ENCODE peak calls at places on chromosomes 16 and 17, in six cellular contexts. Z is stimulated activated CD4-positive, alpha-beta T cell treated with anti-CD3 and anti-CD28 coated beads, Interleukin-1b, Interleukin-23, amount 100 ng/mL, for 24 hours; A is stimulated activated naive CD4-positive, alpha-beta T cell treated with Interleukin-2 at 50 U/mL for 16 hours; H is fibroblast of the aortic adventitia; J is stromal cell of bone marrow; U is mucosa of descending colon. I is an unnamed sample.

GRCh38 chr16:8751481-8752311 is 45.7 kb downstream of the TMEM186 start:
- DNase-seq in U (no peak), A (no peak), J (peak; percentile 14), H (peak; percentile 70), Z (no peak), I (no peak)

GRCh38 chr16:63629272-63629671 is 1492.6 kb downstream of the CDH11 start:
- DNase-seq in A (no peak), Z (no peak), U (no peak), H (no peak), J (no peak), I (no peak)

GRCh38 chr16:2062801-2063200 is 15.0 kb downstream of the TSC2 start:
- DNase-seq in Z (no peak), H (no peak), J (no peak), A (no peak), U (no peak), I (no peak)

GRCh38 chr16:30691907-30692306 is 7.1 kb upstream of the SRCAP start:
- DNase-seq in U (no peak), A (no peak), J (no peak), H (no peak), Z (no peak), I (no peak)

GRCh38 chr17:48814504-48814903 is 2.5 kb downstream of the TTLL6 start:
- DNase-seq in J (no peak), A (peak; percentile 29), H (peak; percentile 56), Z (peak; percentile 33), U (no peak), I (peak; percentile 59)

GRCh38 chr16:79599837-79600635 is 501 bp downstream of the MAF start:
- DNase-seq in H (no peak), J (no peak), Z (no peak), A (peak; percentile 56), U (peak; percentile 74), I (peak; percentile 41)

GRCh38 chr17:5362162-5362811 is 57.2 kb downstream of the NUP88 start:
- DNase-seq in U (no peak), H (no peak), Z (no peak), A (no peak), J (no peak), I (no peak)

GRCh38 chr17:38591759-38592241 is 14.0 kb downstream of the SRCIN1 start:
- DNase-seq in A (no peak), Z (no peak), H (no peak), J (no peak), U (no peak), I (no peak)

GRCh38 chr16:48558269-48558915 is 51.6 kb downstream of the N4BP1 start:
- DNase-seq in U (no peak), H (peak; percentile 46), A (peak; percentile 22), J (no peak), Z (no peak), I (no peak)

GRCh38 chr16:19119564-19119963 is 5.8 kb downstream of the ITPRIPL2 start:
- DNase-seq in A (no peak), H (peak; percentile 89), Z (no peak), U (no peak), J (peak; percentile 96), I (no peak)

GRCh38 chr17:81401727-81402529 is 6.7 kb downstream of the BAHCC1 start:
- DNase-seq in J (no peak), H (peak; percentile 57), Z (no peak), U (no peak), A (no peak), I (no peak)

GRCh38 chr17:82392209-82392920 is 20.8 kb downstream of the UTS2R start:
- DNase-seq in H (no peak), U (no peak), Z (no peak), A (no peak), J (no peak), I (no peak)

GRCh38 chr16:46746821-46747776 is 1.0 kb downstream of the MYLK3 start:
- DNase-seq in H (no peak), U (no peak), Z (no peak), J (no peak), A (no peak), I (no peak)

GRCh38 chr17:77875881-77876509 is 82.5 kb upstream of the TNRC6C start:
- DNase-seq in H (no peak), A (no peak), Z (no peak), U (no peak), J (peak; percentile 9), I (no peak)

GRCh38 chr17:17570798-17571716 is 20.5 kb downstream of the PEMT start:
- DNase-seq in J (no peak), U (no peak), A (no peak), Z (no peak), H (no peak), I (no peak)

GRCh38 chr17:53516643-53517042 is 306.1 kb upstream of the KIF2B start:
- DNase-seq in U (no peak), Z (no peak), H (peak; percentile 6), J (no peak), A (no peak), I (no peak)

GRCh38 chr17:43337684-43338428 is 60.9 kb upstream of the ARL4D start:
- DNase-seq in Z (no peak), J (no peak), H (no peak), A (no peak), U (no peak), I (no peak)

GRCh38 chr16:30778549-30779244 is 8.3 kb downstream of the ZNF629 start:
- DNase-seq in H (peak; percentile 21), Z (no peak), A (no peak), J (no peak), U (no peak), I (no peak)

GRCh38 chr17:28896884-28897768 is at the start of gene FLOT2:
- DNase-seq in J (no peak), U (peak; percentile 78), Z (peak; percentile 28), H (peak; percentile 62), A (peak; percentile 69), I (peak; percentile 50)

GRCh38 chr16:71931599-71931998 is 36.3 kb downstream of the IST1 start:
- DNase-seq in A (no peak), Z (no peak), H (no peak), J (no peak), U (no peak), I (no peak)

GRCh38 chr17:77285594-77286390 is 145.0 kb downstream of the SEC14L1 start:
- DNase-seq in U (peak; percentile 83), H (peak; percentile 71), J (peak; percentile 66), A (no peak), Z (no peak), I (no peak)

GRCh38 chr17:41781404-41782110 is 5.0 kb downstream of the JUP start:
- DNase-seq in A (no peak), U (no peak), Z (no peak), J (no peak), H (no peak), I (no peak)

GRCh38 chr17:60079401-60079861 is 710 bp upstream of the HEATR6 start:
- DNase-seq in J (no peak), A (no peak), Z (no peak), U (no peak), H (peak; percentile 73), I (no peak)

GRCh38 chr17:27960183-27960589 is 67.0 kb upstream of the LYRM9 start:
- DNase-seq in A (no peak), H (no peak), U (no peak), Z (no peak), J (no peak), I (no peak)

GRCh38 chr16:27690604-27691003 is 140.7 kb downstream of the KATNIP start:
- DNase-seq in U (peak; percentile 61), Z (no peak), A (no peak), H (peak; percentile 26), J (no peak), I (no peak)

GRCh38 chr17:18143044-18143936 is 34.7 kb downstream of the MYO15A start:
- DNase-seq in A (no peak), U (no peak), J (no peak), H (no peak), Z (no peak), I (no peak)

GRCh38 chr17:59221159-59221847 is 992 bp downstream of the GDPD1 start:
- DNase-seq in A (no peak), Z (no peak), J (no peak), H (no peak), U (no peak), I (no peak)